ENCODE peak calls at places on chromosomes 6 and 20, in nine cellular contexts. W, J, M, R, H, K, Q, A and C are unnamed samples.

GRCh38 chr6:37612475-37612874 is 85.2 kb downstream of the MDGA1 start:
- DNase-seq in W (no peak), M (no peak), A (no peak), Q (no peak), K (no peak), J (no peak), R (no peak), H (no peak), C (no peak)

GRCh38 chr6:43992783-43993505 is 134.3 kb downstream of the MRPL14 start:
- DNase-seq in R (peak), A (no peak), K (no peak), J (no peak), W (no peak), M (no peak), Q (no peak), H (no peak), C (no peak)

GRCh38 chr6:42363906-42364859 is 87.5 kb downstream of the TRERF1 start:
- DNase-seq in A (no peak), K (no peak), J (no peak), M (no peak), H (no peak), R (no peak), Q (no peak), W (no peak), C (no peak)

GRCh38 chr6:43608310-43608763 is 20.7 kb downstream of the GTPBP2 start:
- DNase-seq in Q (no peak), M (peak), K (peak), A (peak), R (peak), W (peak), J (peak), H (peak), C (peak)

GRCh38 chr6:118501816-118502568 is 46.1 kb upstream of the PLN start:
- DNase-seq in M (no peak), R (no peak), W (no peak), K (no peak), J (no peak), Q (no peak), H (no peak), A (no peak), C (no peak)

GRCh38 chr6:87393026-87393622 is 14.6 kb upstream of the CFAP206 start:
- DNase-seq in K (no peak), R (no peak), J (peak), W (no peak), Q (no peak), H (peak), M (peak), A (peak), C (peak)

GRCh38 chr20:14956026-14956425 is 618.6 kb upstream of the FLRT3 start:
- DNase-seq in J (no peak), M (no peak), K (no peak), R (no peak), A (no peak), Q (no peak), H (no peak), W (no peak), C (no peak)

GRCh38 chr6:85418059-85418458 is 31.8 kb upstream of the NT5E start:
- DNase-seq in A (peak), Q (no peak), M (no peak), W (no peak), R (no peak), K (no peak), J (no peak), H (no peak), C (no peak)

GRCh38 chr6:157724138-157724537 is 98.9 kb upstream of the SNX9 start:
- DNase-seq in R (no peak), M (no peak), A (no peak), K (no peak), Q (no peak), W (no peak), J (no peak), H (no peak), C (no peak)

GRCh38 chr20:11020712-11021111 is 346.9 kb upstream of the JAG1 start:
- DNase-seq in H (no peak), M (no peak), W (no peak), A (no peak), R (no peak), K (no peak), J (no peak), Q (no peak), C (no peak)

GRCh38 chr6:143677891-143678737 is at the start of gene PHACTR2:
- DNase-seq in K (peak), M (peak), A (peak), W (peak), R (peak), H (peak), J (peak), Q (peak), C (no peak)

GRCh38 chr6:50654155-50654554 is 59.2 kb upstream of the TFAP2D start:
- DNase-seq in J (no peak), W (no peak), K (no peak), Q (no peak), H (no peak), R (no peak), A (no peak), M (no peak), C (no peak)
- TF ChIP-seq POLR2AphosphoS5 in J (no peak), W (no peak), K (no peak), Q (no peak), H (no peak), R (no peak), A (no peak), M (no peak), C (no peak)

GRCh38 chr6:30223339-30223738 is 10.1 kb upstream of the TRIM26 start:
- DNase-seq in H (no peak), M (no peak), Q (no peak), W (no peak), R (no peak), K (no peak), A (no peak), J (no peak), C (no peak)

GRCh38 chr6:30213654-30213998 is 420 bp upstream of the TRIM26 start:
- DNase-seq in R (no peak), H (no peak), A (no peak), J (no peak), Q (no peak), W (no peak), M (no peak), K (no peak), C (no peak)

GRCh38 chr6:30216096-30216495 is 2.9 kb upstream of the TRIM26 start:
- DNase-seq in Q (no peak), K (no peak), M (no peak), R (no peak), J (no peak), H (no peak), A (no peak), W (no peak), C (no peak)

GRCh38 chr6:30213999-30214982 is 1.1 kb upstream of the TRIM26 start:
- DNase-seq in K (peak), Q (peak), A (peak), M (peak), W (peak), J (no peak), R (peak), H (peak), C (no peak)

DNA sequence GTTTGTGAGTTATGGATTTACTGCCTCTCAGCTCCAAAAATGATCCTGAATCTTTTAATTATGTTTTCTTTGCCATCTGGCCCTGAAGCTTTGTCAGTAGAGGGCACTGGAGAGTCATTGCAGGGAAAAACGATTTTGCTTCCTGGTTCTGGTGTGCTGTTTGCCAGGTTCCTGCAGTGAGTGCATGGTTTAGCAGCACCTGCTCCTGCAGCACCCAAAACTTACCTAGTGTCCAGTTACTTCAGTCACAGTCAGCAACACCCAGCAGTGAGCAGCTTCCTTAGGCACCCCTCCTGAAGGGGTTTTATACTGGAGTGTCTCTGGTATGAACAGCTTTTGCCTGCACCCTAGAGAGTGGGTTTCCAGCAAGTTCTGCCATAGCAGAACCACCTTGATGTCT is 6.0 kb upstream of the TRIM26 start:
- DNase-seq in K (peak), H (no peak), W (peak), R (peak), J (no peak), Q (no peak), M (peak), A (peak), C (no peak)
- H3K4me3 ChIP-seq in K (no peak), H (no peak), W (no peak), R (no peak), J (no peak), Q (no peak), M (no peak), A (no peak), C (no peak)

DNA sequence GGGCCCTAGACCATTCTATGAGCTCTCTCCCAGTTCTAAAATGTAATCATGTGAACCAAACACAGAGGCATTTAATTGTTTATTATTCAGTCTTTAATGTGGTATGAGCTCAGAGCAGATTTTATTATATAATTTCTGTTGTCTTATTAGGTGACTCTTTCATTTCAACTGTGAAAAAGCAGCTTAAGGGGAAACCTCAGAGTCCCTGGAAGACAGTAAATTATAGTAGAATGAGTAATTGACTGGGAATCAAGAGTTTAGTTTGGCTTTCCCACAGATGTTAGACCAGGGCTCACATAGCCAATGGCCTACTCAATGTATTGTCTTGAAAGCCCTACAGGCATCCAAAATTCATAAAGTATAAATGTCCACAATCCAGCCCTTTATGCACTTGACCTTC is 390.4 kb upstream of the SLC35B3 start:
- DNase-seq in Q (no peak), A (no peak), W (no peak), M (no peak), K (no peak), J (no peak), H (no peak), R (no peak), C (no peak)
- TF ChIP-seq POLR2AphosphoS5 in Q (no peak), A (no peak), W (no peak), M (no peak), K (no peak), J (no peak), H (no peak), R (no peak), C (no peak)

DNA sequence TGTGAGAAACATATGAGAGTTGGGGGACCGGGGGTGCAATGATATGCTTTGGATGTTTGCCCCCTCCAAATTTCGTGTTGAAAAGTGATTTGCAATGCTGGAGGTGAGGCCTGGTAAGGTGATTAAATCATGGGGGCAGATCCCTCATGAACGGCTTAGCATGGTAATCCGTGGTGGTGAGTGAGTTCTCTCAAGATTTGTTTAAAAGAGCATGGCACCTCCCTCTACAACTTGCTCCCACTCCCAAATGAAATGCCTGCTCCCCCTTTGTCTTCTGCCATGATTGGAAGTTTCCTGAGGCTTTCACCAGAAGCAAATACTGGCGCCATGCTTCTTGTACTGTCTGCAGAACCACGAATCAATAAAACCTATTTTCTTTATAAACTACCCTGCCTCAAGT is 2.5 kb downstream of the DEK start:
- DNase-seq in R (no peak), H (no peak), Q (no peak), K (no peak), W (no peak), M (no peak), J (no peak), A (no peak), C (no peak)
- H3K4me3 ChIP-seq in R (no peak), H (peak), Q (peak), K (no peak), W (peak), M (no peak), J (peak), A (no peak), C (peak)

DNA sequence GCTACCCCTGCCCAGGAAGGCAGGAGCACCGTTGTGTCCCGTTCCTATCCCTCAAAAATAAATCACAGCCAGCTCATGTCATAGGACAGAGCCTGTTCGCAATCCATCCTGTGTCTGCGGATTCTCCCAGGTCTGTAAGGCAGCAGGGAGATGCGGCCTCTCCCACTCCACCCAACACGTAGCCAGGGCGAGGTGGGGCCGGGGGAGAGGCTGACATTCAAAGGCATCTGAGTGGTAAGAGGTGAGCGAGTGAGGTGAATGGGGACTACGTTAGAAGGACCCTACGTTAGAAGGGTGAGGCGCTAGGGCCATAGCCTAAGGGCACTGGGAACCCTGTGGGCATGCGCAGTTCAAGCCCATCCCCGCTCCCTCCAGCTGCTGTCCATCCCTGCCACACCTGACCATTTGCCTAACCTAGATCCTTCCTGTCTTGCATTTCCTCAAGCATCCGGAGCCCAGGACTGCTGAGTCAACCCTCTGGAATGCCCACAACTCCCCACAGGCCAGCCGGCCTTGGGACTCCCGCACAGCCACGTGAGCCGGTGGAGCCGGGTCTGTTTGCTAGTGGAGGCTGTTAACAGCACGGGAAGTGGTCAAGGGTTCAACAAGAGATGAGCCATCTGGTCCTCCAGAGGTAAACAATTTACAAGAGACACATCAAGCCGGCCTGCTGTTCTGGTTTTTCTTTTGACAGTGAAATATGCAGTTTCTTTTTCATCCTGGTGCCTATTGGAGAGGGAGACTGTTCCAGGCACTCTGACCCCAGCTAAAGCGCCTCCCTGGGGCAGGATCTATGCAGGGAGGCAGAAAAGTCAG is 45.9 kb downstream of the RIPOR3 start:
- DNase-seq in A (peak), H (no peak), K (peak), M (peak), J (peak), W (peak), R (peak), Q (no peak), C (no peak)
- TF ChIP-seq POLR2AphosphoS5 in A (no peak), H (no peak), K (peak), M (peak), J (peak), W (peak), R (peak), Q (no peak), C (no peak)